ENCODE peak calls at places on chromosomes 6 and 20, in ten cellular contexts. J is PC-3; G is adrenal gland; R is cardiac muscle cell; L is uterus; U is PC-9; B is pancreas; X is CD8-positive, alpha-beta memory T cell; O is mesendoderm; V is neural progenitor cell. C is an unnamed sample.
A peak's percentile ranks its signal among the peaks of the same experiment; 100 is the strongest.

GRCh38 chr20:33999025-33999629 is 5.4 kb downstream of the RALY start:
- DNase-seq in X (no peak), R (no peak), V (no peak), O (no peak), L (no peak), U (no peak), B (no peak), J (no peak), G (no peak), C (no peak)

GRCh38 chr6:31541059-31541657 is 645 bp downstream of the DDX39B start:
- DNase-seq in B (peak; percentile 43), J (peak; percentile 37), X (peak; percentile 79), L (peak; percentile 43), G (peak; percentile 78), U (peak; percentile 43), V (peak; percentile 53), R (peak; percentile 76), O (peak; percentile 80), C (peak; percentile 66)

GRCh38 chr6:90336591-90336990 is 39.9 kb upstream of the BACH2 start:
- DNase-seq in B (no peak), G (no peak), L (no peak), R (no peak), V (no peak), O (no peak), J (no peak), U (no peak), X (no peak), C (no peak)

GRCh38 chr6:25371037-25371347 is 91.8 kb downstream of the CARMIL1 start:
- DNase-seq in J (no peak), O (no peak), B (no peak), X (no peak), R (no peak), U (no peak), L (no peak), V (no peak), G (no peak), C (no peak)

GRCh38 chr6:33975631-33976424 is 170.1 kb downstream of the GRM4 start:
- DNase-seq in V (peak; percentile 62), B (no peak), J (no peak), R (no peak), U (no peak), G (no peak), O (peak; percentile 70), X (no peak), L (peak; percentile 2), C (no peak)

GRCh38 chr20:4112490-4113420 is 97.4 kb upstream of the RNF24 start:
- DNase-seq in B (peak; percentile 30), O (no peak), L (no peak), R (peak; percentile 87), J (peak; percentile 87), X (no peak), G (peak; percentile 83), U (peak; percentile 67), V (no peak), C (peak; percentile 35)

GRCh38 chr6:74568851-74569250 is 637.0 kb downstream of the COL12A1 start:
- DNase-seq in O (no peak), G (no peak), U (no peak), B (no peak), L (no peak), X (no peak), V (no peak), R (peak; percentile 72), J (no peak), C (no peak)

GRCh38 chr6:12570461-12571030 is 146.0 kb upstream of the PHACTR1 start:
- DNase-seq in J (peak; percentile 33), B (no peak), X (no peak), U (no peak), L (no peak), G (no peak), V (no peak), R (peak; percentile 63), O (no peak), C (no peak)

GRCh38 chr6:168291450-168291849 is 28.1 kb downstream of the DACT2 start:
- DNase-seq in L (no peak), G (no peak), U (no peak), X (no peak), V (no peak), O (no peak), B (no peak), R (no peak), J (no peak), C (no peak)

GRCh38 chr6:113065606-113066005 is 718.5 kb downstream of the RFPL4B start:
- DNase-seq in B (no peak), U (no peak), G (peak; percentile 52), R (peak; percentile 69), L (no peak), O (no peak), V (peak; percentile 11), J (no peak), X (no peak), C (no peak)

GRCh38 chr6:6586671-6587526 is 1.6 kb upstream of the LY86 start:
- DNase-seq in O (no peak), G (no peak), B (no peak), L (no peak), X (no peak), J (no peak), V (no peak), U (no peak), R (no peak), C (no peak)

GRCh38 chr20:37453836-37454235 is 67.2 kb upstream of the NNAT start:
- DNase-seq in U (no peak), X (no peak), J (no peak), B (no peak), V (no peak), O (no peak), G (no peak), L (no peak), R (no peak), C (no peak)
- H3K4me1 ChIP-seq in U (no peaks in the 10 kb centered on the region), X (no peaks in the 10 kb centered on the region), J (no peaks in the 10 kb centered on the region), B (no peaks in the 10 kb centered on the region), V (no peaks in the 10 kb centered on the region), O (no peaks in the 10 kb centered on the region), G (no peaks in the 10 kb centered on the region), L (no peaks in the 10 kb centered on the region), R (no peaks in the 10 kb centered on the region), C (no peaks in the 10 kb centered on the region)

GRCh38 chr6:150144294-150144868 is 1.5 kb downstream of the PPP1R14C start:
- DNase-seq in L (no peak), O (no peak), B (no peak), G (no peak), V (no peak), U (no peak), J (peak; percentile 2), R (no peak), X (no peak), C (no peak)

GRCh38 chr6:150145830-150146229 is 3.0 kb downstream of the PPP1R14C start:
- DNase-seq in O (no peak), L (no peak), U (no peak), J (peak; percentile 68), B (no peak), R (no peak), X (no peak), V (no peak), G (no peak), C (no peak)

GRCh38 chr6:150146436-150146835 is 3.6 kb downstream of the PPP1R14C start:
- DNase-seq in R (no peak), O (no peak), G (no peak), X (no peak), U (peak; percentile 22), B (no peak), L (no peak), V (no peak), J (no peak), C (no peak)

GRCh38 chr6:150143521-150144293 is 863 bp downstream of the PPP1R14C start:
- DNase-seq in V (peak; percentile 60), U (peak; percentile 11), X (no peak), L (no peak), O (no peak), J (no peak), B (no peak), R (no peak), G (no peak), C (no peak)

DNA sequence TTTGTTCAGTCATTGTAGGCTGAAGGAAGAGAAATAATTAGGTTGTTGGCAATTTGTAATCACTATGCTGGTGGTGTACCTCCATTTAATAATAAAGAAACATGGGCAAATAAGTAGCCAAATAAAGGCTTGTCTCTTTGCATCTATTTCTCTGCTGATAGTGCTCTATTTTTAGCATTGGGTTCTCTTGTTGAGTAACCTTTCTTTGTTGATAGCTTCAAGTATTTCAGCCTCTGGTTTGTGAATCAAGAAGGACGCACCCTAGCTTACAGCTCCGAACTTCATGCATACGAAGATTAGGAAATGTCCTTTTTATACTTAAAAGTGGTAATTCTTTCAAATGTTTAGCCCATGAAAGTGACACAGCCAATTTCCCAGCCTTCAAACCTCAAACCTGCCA is 2.6 kb downstream of the PPP1R14C start:
- DNase-seq in B (no peak), J (no peak), R (no peak), L (no peak), U (no peak), V (no peak), G (no peak), O (no peak), X (no peak), C (no peak)
- H3K4me3 ChIP-seq in B (no peak overlapping the region), J (peak overlapping the region; percentile 17), R (peak overlapping the region; percentile 95), L (no peak overlapping the region), U (peak overlapping the region; percentile 76), V (no peak overlapping the region), G (no peak overlapping the region), O (no peak overlapping the region), X (no peak overlapping the region), C (no peak overlapping the region)

GRCh38 chr20:64039293-64040160 is 3.5 kb downstream of the C20orf204 start:
- DNase-seq in U (no peak), R (no peak), G (no peak), O (no peak), J (no peak), V (no peak), B (no peak), L (no peak), X (no peak), C (no peak)
- H3K4me1 ChIP-seq in U (peaks cover 17% of the 10 kb centered on the region), R (peaks cover 8% of the 10 kb centered on the region), G (peaks cover 8% of the 10 kb centered on the region), O (peaks cover 2% of the 10 kb centered on the region), J (peaks cover 12% of the 10 kb centered on the region), V (peaks cover 31% of the 10 kb centered on the region), B (no peaks in the 10 kb centered on the region), L (peaks cover 22% of the 10 kb centered on the region), X (peaks cover 56% of the 10 kb centered on the region), C (peaks cover 50% of the 10 kb centered on the region)

GRCh38 chr6:2220154-2220553 is 25.3 kb downstream of the GMDS start:
- DNase-seq in G (no peak), L (no peak), O (no peak), V (no peak), R (no peak), B (no peak), X (no peak), J (no peak), U (no peak), C (no peak)

GRCh38 chr6:2225422-2226392 is 19.7 kb downstream of the GMDS start:
- DNase-seq in G (no peak), R (peak; percentile 8), X (no peak), O (no peak), U (no peak), J (peak; percentile 93), B (peak; percentile 65), V (no peak), L (no peak), C (no peak)

GRCh38 chr6:2224847-2225382 is 20.5 kb downstream of the GMDS start:
- DNase-seq in R (no peak), J (no peak), L (no peak), G (no peak), V (no peak), B (no peak), O (no peak), U (no peak), X (no peak), C (no peak)

GRCh38 chr6:2221724-2222274 is 23.6 kb downstream of the GMDS start:
- DNase-seq in G (no peak), B (no peak), L (no peak), X (no peak), R (no peak), U (no peak), V (no peak), J (no peak), O (no peak), C (no peak)

GRCh38 chr6:2222275-2222842 is 23.0 kb downstream of the GMDS start:
- DNase-seq in V (peak; percentile 53), G (no peak), U (no peak), L (no peak), O (peak; percentile 71), B (no peak), R (no peak), J (no peak), X (no peak), C (no peak)
- H3K4me3 ChIP-seq in V (peak overlapping the region; percentile 18), G (peak overlapping the region; percentile 20), U (no peak overlapping the region), L (peak overlapping the region; percentile 27), O (no peak overlapping the region), B (peak overlapping the region; percentile 46), R (no peak overlapping the region), J (no peak overlapping the region), X (peak overlapping the region; percentile 47), C (peak overlapping the region; percentile 42)

C was measured in tibial nerve.